ENCODE peak calls at places on chromosomes 1 and 21, in ten cellular contexts. J is breast epithelium, H is heart right ventricle, X is adrenal gland, U is PC-3, P is lung, Q is heart left ventricle, Z is fibroblast of lung, N is neural progenitor cell, B is psoas muscle. O is an unnamed sample. For H3K4me1, the result is how much of the 10 kb centered on the place peaks cover.

GRCh38 chr1:160030657-160031367 is 978 bp downstream of the PIGM start:
- DNase-seq in Z (no peak), H (no peak), P (no peak), B (no peak), J (no peak), X (no peak), U (peak), Q (no peak), N (peak), O (peak)

GRCh38 chr1:24683713-24684162 is 40.6 kb downstream of the SRRM1 start:
- DNase-seq in N (no peak), B (no peak), X (peak), P (no peak), J (no peak), H (no peak), U (peak), Z (peak), Q (no peak), O (no peak)

GRCh38 chr1:109269212-109269980 is 13.5 kb downstream of the PSRC1 start:
- DNase-seq in U (no peak), B (peak), Q (no peak), J (no peak), H (no peak), Z (no peak), N (no peak), P (no peak), X (no peak), O (peak)

GRCh38 chr1:159854101-159854692 is 8.3 kb downstream of the VSIG8 start:
- DNase-seq in H (peak), X (peak), P (peak), Z (peak), B (peak), U (peak), Q (peak), N (peak), J (peak), O (peak)

GRCh38 chr1:150613061-150613920 is 16.1 kb downstream of the ENSA start:
- DNase-seq in U (peak), Q (peak), N (no peak), J (no peak), Z (peak), X (peak), B (no peak), P (no peak), H (no peak), O (peak)

GRCh38 chr21:45638707-45639106 is 4.8 kb upstream of the PCBP3 start:
- DNase-seq in X (no peak), Z (no peak), N (no peak), H (no peak), U (peak), J (no peak), Q (no peak), P (no peak), B (no peak), O (no peak)

GRCh38 chr1:246293366-246294121 is 213.5 kb downstream of the SMYD3 start:
- DNase-seq in Z (no peak), X (no peak), N (no peak), Q (no peak), U (no peak), P (no peak), B (no peak), J (no peak), H (no peak), O (no peak)

GRCh38 chr21:22235866-22236590 is 1237.8 kb downstream of the NCAM2 start:
- DNase-seq in Z (no peak), X (no peak), H (no peak), B (no peak), U (no peak), Q (no peak), N (no peak), P (no peak), J (no peak), O (no peak)

GRCh38 chr1:225919906-225920305 is 4.1 kb downstream of the PYCR2 start:
- DNase-seq in B (peak), N (no peak), J (peak), H (peak), U (peak), Z (peak), Q (peak), P (peak), X (peak), O (peak)

GRCh38 chr21:29189358-29189757 is 58.9 kb downstream of the MAP3K7CL start:
- DNase-seq in P (no peak), B (no peak), Q (no peak), Z (no peak), N (no peak), X (no peak), J (no peak), H (no peak), U (no peak), O (no peak)

GRCh38 chr1:15948600-15949452 is 27.1 kb downstream of the ZBTB17 start:
- DNase-seq in X (peak), P (peak), J (peak), H (peak), B (peak), Q (peak), U (no peak), N (no peak), Z (peak), O (peak)

GRCh38 chr1:93447481-93448291 is at the start of gene FNBP1L:
- DNase-seq in H (peak), N (peak), J (peak), B (peak), P (peak), X (peak), Q (peak), Z (peak), U (peak), O (peak)

GRCh38 chr1:168291222-168291824 is 10.6 kb downstream of the TBX19 start:
- DNase-seq in H (no peak), Z (no peak), N (no peak), X (no peak), P (no peak), B (no peak), U (no peak), Q (no peak), J (no peak), O (no peak)

GRCh38 chr1:27652505-27652904 is 17.5 kb upstream of the FGR start:
- DNase-seq in Z (no peak), B (no peak), H (no peak), N (no peak), U (no peak), P (no peak), X (no peak), J (no peak), Q (no peak), O (no peak)

GRCh38 chr1:33497410-33497809 is 25.0 kb downstream of the ZSCAN20 start:
- DNase-seq in N (no peak), Z (no peak), Q (no peak), J (no peak), P (no peak), B (no peak), H (no peak), X (no peak), U (no peak), O (no peak)

GRCh38 chr1:174800951-174801350 is 198.8 kb upstream of the CACYBP start:
- DNase-seq in Z (no peak), B (no peak), H (no peak), N (no peak), U (no peak), J (no peak), X (no peak), P (no peak), Q (no peak), O (no peak)

GRCh38 chr1:186682721-186683120 is 2.5 kb upstream of the PTGS2 start:
- DNase-seq in X (no peak), B (no peak), H (no peak), N (no peak), Z (peak), U (peak), J (no peak), P (no peak), Q (no peak), O (no peak)

GRCh38 chr1:15454256-15454655 is 2.3 kb upstream of the CELA2A start:
- DNase-seq in Z (peak), N (no peak), B (no peak), U (peak), H (no peak), P (no peak), Q (no peak), X (no peak), J (no peak), O (peak)

GRCh38 chr1:167564592-167564991 is 11.0 kb upstream of the CREG1 start:
- DNase-seq in U (peak), J (peak), P (peak), B (no peak), Q (no peak), N (no peak), H (no peak), X (no peak), Z (no peak), O (no peak)

GRCh38 chr1:218164930-218165686 is 120.0 kb upstream of the RRP15 start:
- DNase-seq in U (peak), Q (peak), Z (peak), B (peak), P (no peak), J (no peak), N (peak), H (peak), X (peak), O (no peak)

GRCh38 chr1:177983824-177984528 is 14.1 kb upstream of the SEC16B start:
- DNase-seq in U (peak), X (peak), J (no peak), N (peak), H (no peak), P (no peak), B (peak), Q (peak), Z (peak), O (peak)

GRCh38 chr1:20430355-20431290 is 55.4 kb downstream of the CAMK2N1 start:
- DNase-seq in P (no peak), U (peak), J (no peak), H (peak), B (no peak), X (peak), Q (no peak), N (peak), Z (peak), O (peak)

GRCh38 chr1:8663915-8664331 is 153.5 kb downstream of the RERE start:
- DNase-seq in N (no peak), H (no peak), Z (peak), Q (no peak), B (no peak), X (peak), P (no peak), J (no peak), U (no peak), O (no peak)

GRCh38 chr1:184622136-184622823 is 132.4 kb downstream of the EDEM3 start:
- DNase-seq in X (peak), U (peak), N (no peak), B (peak), P (peak), H (peak), Z (peak), Q (peak), J (peak), O (no peak)

GRCh38 chr1:108049083-108049819 is 84.3 kb upstream of the VAV3 start:
- DNase-seq in X (no peak), J (no peak), H (peak), N (peak), U (peak), Z (no peak), Q (peak), P (no peak), B (no peak), O (peak)

GRCh38 chr1:31823780-31824179 is 8.0 kb upstream of the SPOCD1 start:
- DNase-seq in X (no peak), N (no peak), J (no peak), Z (no peak), P (no peak), Q (no peak), B (no peak), U (no peak), H (no peak), O (no peak)

GRCh38 chr1:42523171-42523570 is 60.1 kb downstream of the CCDC30 start:
- DNase-seq in J (no peak), X (no peak), B (no peak), N (no peak), H (no peak), U (no peak), P (no peak), Q (no peak), Z (no peak), O (no peak)

GRCh38 chr1:116826818-116827606 is 72.8 kb downstream of the CD2 start:
- DNase-seq in Z (no peak), U (peak), N (no peak), B (no peak), H (no peak), X (no peak), J (no peak), P (no peak), Q (no peak), O (no peak)

GRCh38 chr1:209249785-209250441 is 333.6 kb upstream of the CAMK1G start:
- DNase-seq in Z (no peak), J (no peak), U (no peak), B (no peak), X (no peak), N (no peak), Q (no peak), H (no peak), P (no peak), O (no peak)

GRCh38 chr1:209249280-209249670 is 334.2 kb upstream of the CAMK1G start:
- DNase-seq in Q (no peak), U (no peak), P (no peak), H (no peak), J (no peak), X (no peak), N (no peak), Z (no peak), B (no peak), O (no peak)

GRCh38 chr1:209246660-209247059 is 336.9 kb upstream of the CAMK1G start:
- DNase-seq in X (no peak), Q (no peak), Z (no peak), B (no peak), P (no peak), U (peak), J (no peak), H (no peak), N (no peak), O (no peak)

GRCh38 chr1:209250970-209251636 is 332.4 kb upstream of the CAMK1G start:
- DNase-seq in P (no peak), U (no peak), H (no peak), Z (no peak), B (no peak), J (no peak), N (no peak), Q (no peak), X (no peak), O (no peak)

GRCh38 chr1:209248649-209249279 is 334.8 kb upstream of the CAMK1G start:
- DNase-seq in P (peak), J (peak), H (no peak), Q (no peak), N (peak), B (no peak), Z (peak), U (peak), X (peak), O (peak)
- H3K27ac ChIP-seq in P (no peak), J (no peak), H (no peak), Q (no peak), N (no peak), B (no peak), Z (no peak), U (no peak), X (no peak), O (no peak)

GRCh38 chr1:39105841-39106765 is 80.0 kb downstream of the NDUFS5 start:
- DNase-seq in Q (peak), P (peak), X (peak), H (peak), U (peak), Z (peak), J (peak), N (peak), B (peak), O (peak)
- H3K4me1 ChIP-seq in Q (half or more), P (under half), X (half or more), H (half or more), U (half or more), Z (under half), J (under half), N (under half), B (half or more), O (under half)

GRCh38 chr21:35219719-35220118 is 170.6 kb upstream of the RUNX1 start:
- DNase-seq in N (no peak), Z (no peak), J (no peak), H (no peak), X (no peak), P (no peak), B (no peak), U (no peak), Q (no peak), O (no peak)

GRCh38 chr21:35220301-35220700 is 171.2 kb upstream of the RUNX1 start:
- DNase-seq in J (no peak), B (no peak), Q (no peak), P (no peak), H (no peak), U (no peak), N (no peak), X (no peak), Z (no peak), O (no peak)

GRCh38 chr21:35222541-35222941 is 173.4 kb upstream of the RUNX1 start:
- DNase-seq in N (no peak), B (no peak), H (no peak), Q (no peak), U (peak), X (peak), Z (no peak), P (no peak), J (no peak), O (no peak)

GRCh38 chr21:35223480-35224156 is 174.5 kb upstream of the RUNX1 start:
- DNase-seq in H (no peak), B (no peak), Q (no peak), U (no peak), Z (no peak), N (no peak), P (no peak), J (no peak), X (no peak), O (no peak)

GRCh38 chr21:35222021-35222420 is 172.9 kb upstream of the RUNX1 start:
- DNase-seq in J (no peak), X (no peak), Q (no peak), H (no peak), P (no peak), N (no peak), Z (no peak), B (no peak), U (peak), O (no peak)
- H3K27ac ChIP-seq in J (no peak), X (no peak), Q (peak), H (no peak), P (no peak), N (no peak), Z (no peak), B (peak), U (peak), O (no peak)

GRCh38 chr1:43525995-43526394 is 4.7 kb upstream of the PTPRF start:
- DNase-seq in U (peak), P (no peak), Z (peak), H (no peak), Q (no peak), B (no peak), N (no peak), J (no peak), X (no peak), O (no peak)
- H3K4me1 ChIP-seq in U (under half), P (under half), Z (under half), H (under half), Q (under half), B (under half), N (under half), J (under half), X (under half), O (under half)

GRCh38 chr1:155171836-155172731 is 1.0 kb downstream of the KRTCAP2 start:
- DNase-seq in Z (no peak), Q (no peak), J (peak), B (no peak), P (no peak), X (no peak), H (no peak), U (no peak), N (no peak), O (no peak)
- H3K27ac ChIP-seq in Z (peak), Q (peak), J (peak), B (peak), P (peak), X (peak), H (no peak), U (peak), N (peak), O (no peak)

DNA sequence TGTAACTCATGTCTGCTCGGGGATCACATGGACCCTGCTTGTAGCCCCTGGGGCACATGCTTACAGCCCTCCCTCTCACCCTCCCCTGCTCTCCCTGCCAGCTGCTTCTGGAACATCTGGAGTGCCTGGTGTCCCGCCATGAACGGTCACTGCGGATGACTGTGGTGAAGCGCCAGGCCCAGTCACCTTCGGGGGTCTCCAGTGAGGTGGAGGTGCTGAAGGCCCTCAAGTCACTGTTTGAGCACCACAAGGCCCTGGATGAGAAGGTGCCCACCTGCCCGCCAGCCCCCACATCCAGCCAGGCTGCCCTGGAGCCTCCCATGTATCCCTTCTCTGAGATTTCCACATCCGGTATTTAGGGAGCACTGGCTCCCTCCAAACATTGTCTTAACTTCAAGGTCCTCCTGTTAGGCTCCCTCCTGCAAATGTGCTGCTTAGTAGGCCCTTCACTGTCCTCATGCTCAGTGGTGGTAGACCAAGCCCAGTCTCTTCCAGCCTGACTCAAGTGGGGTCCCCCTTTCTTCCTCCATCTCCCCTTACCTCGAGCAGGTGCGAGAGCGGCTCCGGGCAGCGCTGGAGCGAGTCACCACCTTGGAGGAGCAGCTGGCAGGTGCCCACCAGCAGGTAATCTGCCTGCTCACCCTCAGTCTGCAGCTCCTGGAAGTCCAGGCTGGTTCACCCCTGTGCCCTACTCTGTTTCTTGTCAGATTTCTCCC is 17.7 kb downstream of the PPFIA4 start:
- DNase-seq in N (no peak), B (no peak), H (no peak), J (no peak), P (no peak), Q (no peak), U (no peak), Z (no peak), X (no peak), O (no peak)
- H3K4me1 ChIP-seq in N (under half), B (under half), H (under half), J (under half), P (under half), Q (under half), U (under half), Z (under half), X (under half), O (under half)

GRCh38 chr1:19412654-19413053 is 72.7 kb downstream of the CAPZB start:
- DNase-seq in Q (no peak), J (no peak), B (no peak), P (no peak), H (no peak), U (peak), N (no peak), X (no peak), Z (no peak), O (no peak)

GRCh38 chr1:19416145-19416544 is 69.2 kb downstream of the CAPZB start:
- DNase-seq in N (no peak), J (no peak), B (no peak), X (no peak), U (peak), Z (no peak), H (no peak), Q (no peak), P (no peak), O (no peak)

GRCh38 chr1:19413999-19414398 is 71.3 kb downstream of the CAPZB start:
- DNase-seq in P (no peak), H (no peak), U (no peak), X (no peak), N (no peak), Z (no peak), Q (no peak), J (no peak), B (no peak), O (no peak)

GRCh38 chr1:19416919-19417441 is 68.4 kb downstream of the CAPZB start:
- DNase-seq in Q (no peak), U (no peak), N (no peak), Z (no peak), H (no peak), J (no peak), B (no peak), P (no peak), X (no peak), O (no peak)

DNA sequence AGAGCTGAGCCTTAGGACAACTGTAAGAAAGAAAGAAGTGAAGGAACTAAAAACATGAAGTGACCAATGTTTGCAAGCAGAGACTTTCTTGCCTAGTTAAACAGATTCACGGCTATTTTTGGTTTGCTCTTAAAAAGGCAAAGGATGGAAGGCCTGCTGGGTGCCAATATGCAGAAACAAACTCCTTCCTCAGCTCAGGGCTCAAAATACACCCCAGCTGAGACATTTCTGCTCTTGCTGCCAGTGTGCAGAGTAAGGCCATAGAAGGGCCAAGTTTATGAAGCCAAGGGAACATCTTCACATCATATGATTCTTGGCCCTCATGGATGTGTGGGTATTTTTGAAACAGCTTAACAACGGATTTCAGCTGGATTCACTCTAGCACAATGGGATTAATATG is 70.8 kb downstream of the CAPZB start:
- DNase-seq in J (no peak), X (no peak), U (no peak), N (no peak), Q (no peak), B (no peak), P (no peak), H (no peak), Z (peak), O (no peak)
- H3K27ac ChIP-seq in J (peak), X (peak), U (no peak), N (no peak), Q (peak), B (peak), P (peak), H (no peak), Z (no peak), O (no peak)

GRCh38 chr1:235264327-235264726 is 63.7 kb downstream of the ARID4B start:
- DNase-seq in P (no peak), X (no peak), Q (no peak), Z (no peak), U (no peak), N (no peak), J (no peak), H (no peak), B (no peak), O (no peak)
- H3K4me1 ChIP-seq in P (under half), X (under half), Q (under half), Z (under half), U (under half), N (under half), J (under half), H (under half), B (under half), O (under half)